ENCODE peak calls at places on chromosomes 2 and 18, in eight cellular contexts. J is activated CD8-positive, alpha-beta memory T cell treated with anti-CD3 and anti-CD28 coated beads for 24 hours; I is hypothalamus; W is activated T-cell treated with anti-CD3 and anti-CD28 coated beads, Interleukin-2, amount 50 U/mL, for 1 hour; X is RCC 7860; P is lung; L is sigmoid colon; K is RPMI7951. F is an unnamed sample.

GRCh38 chr2:165863816-165864221 is 69.8 kb upstream of the GALNT3 start:
- DNase-seq in K (no peak), L (no peak), J (no peak), I (no peak), X (no peak), W (no peak), P (no peak), F (peak)

GRCh38 chr2:8872821-8873432 is 35.5 kb upstream of the KIDINS220 start:
- DNase-seq in K (peak), L (no peak), P (no peak), I (no peak), J (no peak), W (no peak), X (peak), F (no peak)

GRCh38 chr18:51952844-51953243 is 387.2 kb upstream of the DCC start:
- DNase-seq in J (no peak), L (no peak), I (no peak), K (no peak), W (no peak), P (no peak), X (no peak), F (peak)

GRCh38 chr2:47211497-47212011 is 56.4 kb upstream of the STPG4 start:
- DNase-seq in J (no peak), K (no peak), X (peak), W (no peak), L (no peak), I (no peak), P (no peak), F (no peak)

GRCh38 chr2:199757466-199757865 is 93.5 kb downstream of the FTCDNL1 start:
- DNase-seq in L (peak), J (no peak), K (peak), P (peak), I (peak), W (no peak), X (no peak), F (no peak)

GRCh38 chr18:51028201-51028805 is 1.7 kb upstream of the SMAD4 start:
- DNase-seq in J (no peak), X (no peak), K (no peak), W (no peak), I (no peak), L (no peak), P (no peak), F (peak)

GRCh38 chr2:6841537-6842287 is 24.0 kb downstream of the CMPK2 start:
- DNase-seq in I (no peak), J (no peak), K (no peak), W (no peak), L (no peak), X (no peak), P (no peak), F (no peak)

GRCh38 chr2:120735750-120736170 is at the start of gene GLI2:
- DNase-seq in P (peak), K (peak), X (peak), W (no peak), I (no peak), J (peak), L (peak), F (peak)

GRCh38 chr2:2707111-2708035 is 376.3 kb upstream of the MYT1L start:
- DNase-seq in X (no peak), K (no peak), I (no peak), L (no peak), J (no peak), P (no peak), W (no peak), F (no peak)

GRCh38 chr2:113886479-113887383 is 3.2 kb upstream of the ACTR3 start:
- DNase-seq in W (no peak), I (no peak), P (peak), X (peak), K (peak), J (peak), L (no peak), F (peak)

GRCh38 chr2:175203621-175204496 is 22.3 kb upstream of the ATP5MC3 start:
- DNase-seq in I (no peak), X (peak), P (peak), K (peak), W (peak), L (peak), J (peak), F (no peak)

GRCh38 chr2:239445771-239446524 is 45.1 kb upstream of the HDAC4 start:
- DNase-seq in X (no peak), L (no peak), W (no peak), J (no peak), I (no peak), P (peak), K (no peak), F (no peak)

GRCh38 chr2:43169091-43169936 is 57.1 kb downstream of the ZFP36L2 start:
- DNase-seq in W (peak), J (peak), X (peak), I (no peak), L (no peak), P (no peak), K (peak), F (peak)